ENCODE peak calls at places on chromosomes 12 and 14, in ten cellular contexts. One of them, this sample, is unnamed.

GRCh38 chr14:83779266-83779665 is 1750.7 kb upstream of the FLRT2 start:
- DNase-seq in NCI-H2029: no peak
- DNase-seq in amniotic stem cell: peak; percentile 10
- DNase-seq in globus pallidus: no peak
- DNase-seq in DMS153: no peak
- DNase-seq in A549: no peak
- DNase-seq in GM12892: no peak
- DNase-seq in naive B cell: no peak
- DNase-seq in iris pigment epithelial cell: peak; percentile 91
- DNase-seq in hepatocyte: peak; percentile 12
- DNase-seq in this sample: no peak

GRCh38 chr12:54526800-54527630 is 22.4 kb upstream of the PDE1B start:
- DNase-seq in iris pigment epithelial cell: peak; percentile 38
- DNase-seq in GM12892: no peak
- DNase-seq in globus pallidus: peak; percentile 24
- DNase-seq in naive B cell: peak; percentile 4
- DNase-seq in A549: no peak
- DNase-seq in NCI-H2029: peak; percentile 5
- DNase-seq in amniotic stem cell: no peak
- DNase-seq in DMS153: no peak
- DNase-seq in hepatocyte: peak; percentile 54
- DNase-seq in this sample: no peak

GRCh38 chr12:93622485-93622884 is 50.0 kb downstream of the SOCS2 start:
- DNase-seq in iris pigment epithelial cell: peak; percentile 39
- DNase-seq in DMS153: no peak
- DNase-seq in hepatocyte: no peak
- DNase-seq in amniotic stem cell: no peak
- DNase-seq in NCI-H2029: peak; percentile 7
- DNase-seq in globus pallidus: no peak
- DNase-seq in GM12892: no peak
- DNase-seq in A549: no peak
- DNase-seq in naive B cell: no peak
- DNase-seq in this sample: no peak

GRCh38 chr14:25237845-25238244 is 187.9 kb upstream of the STXBP6 start:
- DNase-seq in amniotic stem cell: no peak
- DNase-seq in naive B cell: no peak
- DNase-seq in GM12892: no peak
- DNase-seq in globus pallidus: peak; percentile 27
- DNase-seq in hepatocyte: peak; percentile 49
- DNase-seq in A549: no peak
- DNase-seq in iris pigment epithelial cell: no peak
- DNase-seq in NCI-H2029: peak; percentile 12
- DNase-seq in DMS153: no peak
- DNase-seq in this sample: no peak

GRCh38 chr14:51738754-51739153 is 87.0 kb downstream of the FRMD6 start:
- DNase-seq in A549: peak; percentile 31
- DNase-seq in NCI-H2029: no peak
- DNase-seq in GM12892: peak; percentile 13
- DNase-seq in DMS153: peak; percentile 27
- DNase-seq in naive B cell: no peak
- DNase-seq in amniotic stem cell: no peak
- DNase-seq in hepatocyte: no peak
- DNase-seq in globus pallidus: no peak
- DNase-seq in iris pigment epithelial cell: no peak
- DNase-seq in this sample: no peak

GRCh38 chr14:99676657-99677056 is 7.4 kb upstream of the CYP46A1 start:
- DNase-seq in amniotic stem cell: no peak
- DNase-seq in naive B cell: no peak
- DNase-seq in GM12892: no peak
- DNase-seq in NCI-H2029: no peak
- DNase-seq in iris pigment epithelial cell: no peak
- DNase-seq in globus pallidus: no peak
- DNase-seq in DMS153: no peak
- DNase-seq in A549: no peak
- DNase-seq in hepatocyte: no peak
- DNase-seq in this sample: no peak

GRCh38 chr12:112001555-112001954 is 11.4 kb downstream of the TMEM116 start:
- DNase-seq in DMS153: no peak
- DNase-seq in amniotic stem cell: no peak
- DNase-seq in GM12892: no peak
- DNase-seq in hepatocyte: no peak
- DNase-seq in A549: no peak
- DNase-seq in naive B cell: no peak
- DNase-seq in NCI-H2029: no peak
- DNase-seq in globus pallidus: no peak
- DNase-seq in iris pigment epithelial cell: peak; percentile 67
- DNase-seq in this sample: no peak

GRCh38 chr12:50282581-50283229 is 615 bp downstream of the LIMA1 start:
- DNase-seq in globus pallidus: no peak
- DNase-seq in amniotic stem cell: no peak
- DNase-seq in DMS153: no peak
- DNase-seq in NCI-H2029: no peak
- DNase-seq in iris pigment epithelial cell: peak; percentile 58
- DNase-seq in GM12892: no peak
- DNase-seq in hepatocyte: no peak
- DNase-seq in naive B cell: no peak
- DNase-seq in A549: peak; percentile 41
- DNase-seq in this sample: no peak

GRCh38 chr14:68486033-68486732 is 306.7 kb downstream of the ZFP36L1 start:
- DNase-seq in A549: no peak
- DNase-seq in naive B cell: no peak
- DNase-seq in globus pallidus: no peak
- DNase-seq in GM12892: no peak
- DNase-seq in NCI-H2029: no peak
- DNase-seq in amniotic stem cell: no peak
- DNase-seq in hepatocyte: no peak
- DNase-seq in DMS153: no peak
- DNase-seq in iris pigment epithelial cell: no peak
- DNase-seq in this sample: no peak

GRCh38 chr14:78398216-78398615 is 228.0 kb downstream of the NRXN3 start:
- DNase-seq in A549: no peak
- DNase-seq in amniotic stem cell: no peak
- DNase-seq in GM12892: no peak
- DNase-seq in NCI-H2029: no peak
- DNase-seq in hepatocyte: no peak
- DNase-seq in DMS153: no peak
- DNase-seq in iris pigment epithelial cell: no peak
- DNase-seq in globus pallidus: no peak
- DNase-seq in naive B cell: no peak
- DNase-seq in this sample: no peak

GRCh38 chr12:112191840-112192321 is 66.5 kb downstream of the TRAFD1 start:
- DNase-seq in GM12892: no peak
- DNase-seq in amniotic stem cell: no peak
- DNase-seq in iris pigment epithelial cell: peak; percentile 21
- DNase-seq in hepatocyte: no peak
- DNase-seq in DMS153: no peak
- DNase-seq in globus pallidus: no peak
- DNase-seq in NCI-H2029: no peak
- DNase-seq in naive B cell: no peak
- DNase-seq in A549: no peak
- DNase-seq in this sample: no peak

GRCh38 chr12:25280082-25280481 is 29.4 kb upstream of the KRAS start:
- DNase-seq in globus pallidus: no peak
- DNase-seq in hepatocyte: no peak
- DNase-seq in A549: no peak
- DNase-seq in DMS153: no peak
- DNase-seq in iris pigment epithelial cell: no peak
- DNase-seq in amniotic stem cell: no peak
- DNase-seq in GM12892: no peak
- DNase-seq in naive B cell: no peak
- DNase-seq in NCI-H2029: no peak
- DNase-seq in this sample: no peak

GRCh38 chr12:109278912-109279311 is 30.2 kb downstream of the FOXN4 start:
- DNase-seq in GM12892: no peak
- DNase-seq in A549: no peak
- DNase-seq in amniotic stem cell: no peak
- DNase-seq in hepatocyte: no peak
- DNase-seq in naive B cell: no peak
- DNase-seq in globus pallidus: no peak
- DNase-seq in NCI-H2029: no peak
- DNase-seq in DMS153: no peak
- DNase-seq in iris pigment epithelial cell: no peak
- DNase-seq in this sample: no peak

GRCh38 chr14:105855893-105856675 is 329.7 kb downstream of the TMEM121 start:
- DNase-seq in NCI-H2029: no peak
- DNase-seq in naive B cell: no peak
- DNase-seq in amniotic stem cell: no peak
- DNase-seq in DMS153: no peak
- DNase-seq in A549: no peak
- DNase-seq in iris pigment epithelial cell: no peak
- DNase-seq in globus pallidus: no peak
- DNase-seq in hepatocyte: no peak
- DNase-seq in GM12892: no peak
- DNase-seq in this sample: no peak

GRCh38 chr14:24838945-24839616 is 205.1 kb upstream of the GZMB start:
- DNase-seq in NCI-H2029: no peak
- DNase-seq in A549: no peak
- DNase-seq in GM12892: no peak
- DNase-seq in globus pallidus: peak; percentile 37
- DNase-seq in DMS153: no peak
- DNase-seq in hepatocyte: no peak
- DNase-seq in naive B cell: no peak
- DNase-seq in amniotic stem cell: no peak
- DNase-seq in iris pigment epithelial cell: no peak
- DNase-seq in this sample: no peak

GRCh38 chr12:91205791-91206190 is 23.2 kb upstream of the DCN start:
- DNase-seq in GM12892: no peak
- DNase-seq in globus pallidus: no peak
- DNase-seq in DMS153: no peak
- DNase-seq in iris pigment epithelial cell: no peak
- DNase-seq in amniotic stem cell: no peak
- DNase-seq in A549: no peak
- DNase-seq in NCI-H2029: no peak
- DNase-seq in hepatocyte: no peak
- DNase-seq in naive B cell: no peak
- DNase-seq in this sample: no peak

GRCh38 chr14:104403421-104404220 is 175.9 kb upstream of the C14orf180 start:
- DNase-seq in naive B cell: no peak
- DNase-seq in globus pallidus: no peak
- DNase-seq in hepatocyte: no peak
- DNase-seq in amniotic stem cell: no peak
- DNase-seq in GM12892: no peak
- DNase-seq in A549: no peak
- DNase-seq in NCI-H2029: no peak
- DNase-seq in DMS153: no peak
- DNase-seq in iris pigment epithelial cell: no peak
- DNase-seq in this sample: no peak

This sample was measured in brain pericyte.